ENCODE peak calls at places on chromosomes 13 and 19, in nine cellular contexts. One of them, this sample, is unnamed.

GRCh38 chr13:20303636-20304035 is 71.5 kb upstream of the GJB6 start:
- DNase-seq in HepG2: no peak
- DNase-seq in breast epithelium: no peak
- DNase-seq in vagina: no peak
- DNase-seq in upper lobe of left lung: no peak
- DNase-seq in suprapubic skin: no peak
- DNase-seq in K562: no peak
- DNase-seq in transverse colon: no peak
- DNase-seq in GM12891: no peak
- DNase-seq in this sample: no peak

GRCh38 chr19:7533925-7534480 is 1.5 kb upstream of the PNPLA6 start:
- DNase-seq in vagina: no peak
- DNase-seq in upper lobe of left lung: peak; percentile 96
- DNase-seq in suprapubic skin: peak; percentile 92
- DNase-seq in K562: peak; percentile 93
- DNase-seq in breast epithelium: peak; percentile 85
- DNase-seq in HepG2: peak; percentile 67
- DNase-seq in transverse colon: peak; percentile 91
- DNase-seq in GM12891: peak; percentile 98
- DNase-seq in this sample: peak; percentile 97

GRCh38 chr19:16588089-16588823 is 16.0 kb upstream of the SLC35E1 start:
- DNase-seq in HepG2: no peak
- DNase-seq in K562: peak; percentile 85
- DNase-seq in suprapubic skin: no peak
- DNase-seq in GM12891: peak; percentile 64
- DNase-seq in breast epithelium: no peak
- DNase-seq in transverse colon: peak; percentile 79
- DNase-seq in upper lobe of left lung: peak; percentile 79
- DNase-seq in vagina: no peak
- DNase-seq in this sample: peak; percentile 70

GRCh38 chr13:24502567-24503375 is 9.8 kb downstream of the PARP4 start:
- DNase-seq in K562: peak; percentile 55
- DNase-seq in HepG2: peak; percentile 48
- DNase-seq in suprapubic skin: no peak
- DNase-seq in transverse colon: peak; percentile 62
- DNase-seq in upper lobe of left lung: no peak
- DNase-seq in vagina: no peak
- DNase-seq in GM12891: no peak
- DNase-seq in breast epithelium: no peak
- DNase-seq in this sample: no peak

GRCh38 chr13:30618186-30618937 is 642 bp downstream of the USPL1 start:
- DNase-seq in K562: no peak
- DNase-seq in GM12891: no peak
- DNase-seq in breast epithelium: no peak
- DNase-seq in vagina: no peak
- DNase-seq in upper lobe of left lung: no peak
- DNase-seq in suprapubic skin: no peak
- DNase-seq in HepG2: peak; percentile 4
- DNase-seq in transverse colon: peak; percentile 30
- DNase-seq in this sample: no peak

GRCh38 chr13:33937373-33938087 is 119.6 kb downstream of the RFC3 start:
- DNase-seq in upper lobe of left lung: no peak
- DNase-seq in vagina: no peak
- DNase-seq in HepG2: peak; percentile 87
- DNase-seq in K562: no peak
- DNase-seq in GM12891: no peak
- DNase-seq in transverse colon: no peak
- DNase-seq in suprapubic skin: no peak
- DNase-seq in breast epithelium: no peak
- DNase-seq in this sample: no peak

GRCh38 chr13:109979186-109979585 is 192.8 kb upstream of the IRS2 start:
- DNase-seq in suprapubic skin: no peak
- DNase-seq in breast epithelium: no peak
- DNase-seq in transverse colon: no peak
- DNase-seq in vagina: no peak
- DNase-seq in upper lobe of left lung: no peak
- DNase-seq in GM12891: no peak
- DNase-seq in K562: no peak
- DNase-seq in HepG2: no peak
- DNase-seq in this sample: no peak

GRCh38 chr19:4449826-4450075 is 7.8 kb downstream of the UBXN6 start:
- DNase-seq in upper lobe of left lung: no peak
- DNase-seq in GM12891: no peak
- DNase-seq in transverse colon: no peak
- DNase-seq in suprapubic skin: no peak
- DNase-seq in vagina: no peak
- DNase-seq in HepG2: no peak
- DNase-seq in K562: no peak
- DNase-seq in breast epithelium: no peak
- DNase-seq in this sample: no peak

GRCh38 chr19:15776991-15777787 is 10.3 kb upstream of the OR10H5 start:
- DNase-seq in breast epithelium: no peak
- DNase-seq in HepG2: no peak
- DNase-seq in vagina: peak; percentile 96
- DNase-seq in upper lobe of left lung: no peak
- DNase-seq in K562: no peak
- DNase-seq in suprapubic skin: no peak
- DNase-seq in transverse colon: no peak
- DNase-seq in GM12891: no peak
- DNase-seq in this sample: no peak

GRCh38 chr13:45782327-45783045 is 69.1 kb downstream of the SIAH3 start:
- DNase-seq in breast epithelium: no peak
- DNase-seq in vagina: no peak
- DNase-seq in transverse colon: no peak
- DNase-seq in GM12891: no peak
- DNase-seq in upper lobe of left lung: no peak
- DNase-seq in HepG2: no peak
- DNase-seq in suprapubic skin: no peak
- DNase-seq in K562: no peak
- DNase-seq in this sample: no peak

GRCh38 chr19:45305421-45305820 is 17.3 kb downstream of the CKM start:
- DNase-seq in suprapubic skin: no peak
- DNase-seq in vagina: no peak
- DNase-seq in breast epithelium: no peak
- DNase-seq in GM12891: no peak
- DNase-seq in transverse colon: no peak
- DNase-seq in upper lobe of left lung: no peak
- DNase-seq in K562: peak; percentile 30
- DNase-seq in HepG2: peak; percentile 20
- DNase-seq in this sample: no peak

GRCh38 chr19:52307275-52307674 is 10.3 kb downstream of the ZNF480 start:
- DNase-seq in upper lobe of left lung: no peak
- DNase-seq in suprapubic skin: no peak
- DNase-seq in K562: peak; percentile 47
- DNase-seq in vagina: no peak
- DNase-seq in breast epithelium: no peak
- DNase-seq in transverse colon: no peak
- DNase-seq in GM12891: no peak
- DNase-seq in HepG2: no peak
- DNase-seq in this sample: no peak

DNA sequence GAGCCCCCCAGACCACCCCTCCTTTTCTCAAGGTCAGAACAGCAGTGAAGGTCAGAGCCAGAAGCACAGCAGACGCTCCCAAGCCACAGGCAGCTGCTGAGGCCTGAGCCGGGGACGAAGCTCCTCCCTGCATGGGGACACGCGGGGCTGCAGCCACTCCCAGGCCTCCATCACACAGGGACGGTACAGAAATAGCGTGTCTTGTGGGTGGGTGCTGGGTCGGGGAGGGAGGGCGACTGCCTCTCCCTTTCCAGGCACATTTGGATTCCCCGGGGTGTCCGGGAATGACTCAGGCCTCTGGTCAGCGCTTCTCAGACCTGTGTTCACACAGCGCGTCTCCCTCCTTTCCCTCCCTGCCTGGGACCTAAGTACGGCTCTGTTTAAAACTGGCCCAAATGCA is 33.2 kb downstream of the RASA3 start:
- DNase-seq in upper lobe of left lung: peak; percentile 62
- DNase-seq in K562: peak; percentile 64
- DNase-seq in GM12891: no peak
- DNase-seq in transverse colon: peak; percentile 60
- DNase-seq in breast epithelium: peak; percentile 75
- DNase-seq in HepG2: peak; percentile 13
- DNase-seq in suprapubic skin: peak; percentile 85
- DNase-seq in vagina: no peak
- DNase-seq in this sample: no peak
- TF ChIP-seq POLR2A in upper lobe of left lung: no peak
- TF ChIP-seq POLR2A in K562: no peak
- TF ChIP-seq POLR2A in GM12891: no peak
- TF ChIP-seq POLR2A in transverse colon: no peak
- TF ChIP-seq POLR2A in breast epithelium: no peak
- TF ChIP-seq POLR2A in HepG2: no peak
- TF ChIP-seq POLR2A in suprapubic skin: no peak
- TF ChIP-seq POLR2A in vagina: no peak
- TF ChIP-seq POLR2A in this sample: no peak

GRCh38 chr13:41791056-41791455 is 169.9 kb downstream of the VWA8 start:
- DNase-seq in vagina: no peak
- DNase-seq in HepG2: no peak
- DNase-seq in breast epithelium: no peak
- DNase-seq in transverse colon: no peak
- DNase-seq in GM12891: no peak
- DNase-seq in K562: no peak
- DNase-seq in upper lobe of left lung: no peak
- DNase-seq in suprapubic skin: no peak
- DNase-seq in this sample: no peak

GRCh38 chr13:41785402-41786142 is 175.3 kb downstream of the VWA8 start:
- DNase-seq in HepG2: no peak
- DNase-seq in suprapubic skin: no peak
- DNase-seq in K562: no peak
- DNase-seq in GM12891: no peak
- DNase-seq in vagina: no peak
- DNase-seq in transverse colon: no peak
- DNase-seq in breast epithelium: no peak
- DNase-seq in upper lobe of left lung: no peak
- DNase-seq in this sample: no peak

GRCh38 chr13:41788552-41788951 is 172.4 kb downstream of the VWA8 start:
- DNase-seq in upper lobe of left lung: no peak
- DNase-seq in suprapubic skin: no peak
- DNase-seq in GM12891: no peak
- DNase-seq in transverse colon: no peak
- DNase-seq in breast epithelium: no peak
- DNase-seq in K562: no peak
- DNase-seq in vagina: no peak
- DNase-seq in HepG2: no peak
- DNase-seq in this sample: no peak
- TF ChIP-seq POLR2AphosphoS5 in upper lobe of left lung: no peak
- TF ChIP-seq POLR2AphosphoS5 in suprapubic skin: no peak
- TF ChIP-seq POLR2AphosphoS5 in GM12891: no peak
- TF ChIP-seq POLR2AphosphoS5 in transverse colon: no peak
- TF ChIP-seq POLR2AphosphoS5 in breast epithelium: no peak
- TF ChIP-seq POLR2AphosphoS5 in K562: no peak
- TF ChIP-seq POLR2AphosphoS5 in vagina: no peak
- TF ChIP-seq POLR2AphosphoS5 in HepG2: no peak
- TF ChIP-seq POLR2AphosphoS5 in this sample: no peak

GRCh38 chr19:18513868-18514267 is 8.0 kb downstream of the ELL start:
- DNase-seq in upper lobe of left lung: no peak
- DNase-seq in GM12891: no peak
- DNase-seq in HepG2: no peak
- DNase-seq in transverse colon: no peak
- DNase-seq in suprapubic skin: no peak
- DNase-seq in breast epithelium: no peak
- DNase-seq in K562: no peak
- DNase-seq in vagina: no peak
- DNase-seq in this sample: no peak

GRCh38 chr19:18518639-18519038 is 3.2 kb downstream of the ELL start:
- DNase-seq in upper lobe of left lung: no peak
- DNase-seq in K562: no peak
- DNase-seq in breast epithelium: no peak
- DNase-seq in GM12891: no peak
- DNase-seq in suprapubic skin: no peak
- DNase-seq in vagina: no peak
- DNase-seq in HepG2: peak; percentile 75
- DNase-seq in transverse colon: no peak
- DNase-seq in this sample: no peak

GRCh38 chr19:18517606-18518005 is 4.3 kb downstream of the ELL start:
- DNase-seq in GM12891: no peak
- DNase-seq in suprapubic skin: no peak
- DNase-seq in breast epithelium: no peak
- DNase-seq in K562: no peak
- DNase-seq in transverse colon: no peak
- DNase-seq in upper lobe of left lung: no peak
- DNase-seq in vagina: no peak
- DNase-seq in HepG2: no peak
- DNase-seq in this sample: no peak

GRCh38 chr19:18515959-18516358 is 5.9 kb downstream of the ELL start:
- DNase-seq in breast epithelium: no peak
- DNase-seq in vagina: no peak
- DNase-seq in GM12891: no peak
- DNase-seq in transverse colon: no peak
- DNase-seq in suprapubic skin: no peak
- DNase-seq in HepG2: no peak
- DNase-seq in upper lobe of left lung: no peak
- DNase-seq in K562: no peak
- DNase-seq in this sample: no peak

GRCh38 chr19:18514800-18515682 is 6.8 kb downstream of the ELL start:
- DNase-seq in suprapubic skin: no peak
- DNase-seq in HepG2: peak; percentile 99
- DNase-seq in vagina: no peak
- DNase-seq in K562: peak; percentile 45
- DNase-seq in transverse colon: peak; percentile 80
- DNase-seq in upper lobe of left lung: no peak
- DNase-seq in GM12891: no peak
- DNase-seq in breast epithelium: no peak
- DNase-seq in this sample: no peak
- TF ChIP-seq POLR2A in suprapubic skin: no peak
- TF ChIP-seq POLR2A in HepG2: peak; percentile 85
- TF ChIP-seq POLR2A in vagina: no peak
- TF ChIP-seq POLR2A in K562: no peak
- TF ChIP-seq POLR2A in transverse colon: no peak
- TF ChIP-seq POLR2A in upper lobe of left lung: no peak
- TF ChIP-seq POLR2A in GM12891: no peak
- TF ChIP-seq POLR2A in breast epithelium: no peak
- TF ChIP-seq POLR2A in this sample: no peak

GRCh38 chr13:112158961-112159360 is 92.0 kb downstream of the SOX1 start:
- DNase-seq in transverse colon: no peak
- DNase-seq in breast epithelium: peak; percentile 7
- DNase-seq in K562: no peak
- DNase-seq in HepG2: no peak
- DNase-seq in upper lobe of left lung: no peak
- DNase-seq in GM12891: no peak
- DNase-seq in suprapubic skin: peak; percentile 45
- DNase-seq in vagina: no peak
- DNase-seq in this sample: no peak

GRCh38 chr13:112160558-112160957 is 93.6 kb downstream of the SOX1 start:
- DNase-seq in GM12891: no peak
- DNase-seq in K562: no peak
- DNase-seq in HepG2: no peak
- DNase-seq in breast epithelium: peak; percentile 9
- DNase-seq in transverse colon: no peak
- DNase-seq in upper lobe of left lung: no peak
- DNase-seq in suprapubic skin: peak; percentile 56
- DNase-seq in vagina: no peak
- DNase-seq in this sample: no peak

GRCh38 chr13:112165712-112166111 is 98.8 kb downstream of the SOX1 start:
- DNase-seq in upper lobe of left lung: peak; percentile 36
- DNase-seq in breast epithelium: peak; percentile 28
- DNase-seq in vagina: no peak
- DNase-seq in transverse colon: no peak
- DNase-seq in HepG2: no peak
- DNase-seq in GM12891: no peak
- DNase-seq in K562: no peak
- DNase-seq in suprapubic skin: no peak
- DNase-seq in this sample: no peak

GRCh38 chr13:112159575-112160547 is 92.9 kb downstream of the SOX1 start:
- DNase-seq in suprapubic skin: peak; percentile 62
- DNase-seq in transverse colon: peak; percentile 87
- DNase-seq in vagina: no peak
- DNase-seq in breast epithelium: peak; percentile 10
- DNase-seq in upper lobe of left lung: no peak
- DNase-seq in HepG2: peak; percentile 73
- DNase-seq in GM12891: no peak
- DNase-seq in K562: no peak
- DNase-seq in this sample: no peak

GRCh38 chr13:112161441-112162301 is 94.7 kb downstream of the SOX1 start:
- DNase-seq in suprapubic skin: peak; percentile 24
- DNase-seq in HepG2: peak; percentile 10
- DNase-seq in vagina: no peak
- DNase-seq in transverse colon: no peak
- DNase-seq in K562: no peak
- DNase-seq in breast epithelium: peak; percentile 14
- DNase-seq in upper lobe of left lung: no peak
- DNase-seq in GM12891: no peak
- DNase-seq in this sample: no peak
- TF ChIP-seq POLR2AphosphoS5 in suprapubic skin: no peak
- TF ChIP-seq POLR2AphosphoS5 in HepG2: no peak
- TF ChIP-seq POLR2AphosphoS5 in vagina: no peak
- TF ChIP-seq POLR2AphosphoS5 in transverse colon: no peak
- TF ChIP-seq POLR2AphosphoS5 in K562: no peak
- TF ChIP-seq POLR2AphosphoS5 in breast epithelium: no peak
- TF ChIP-seq POLR2AphosphoS5 in upper lobe of left lung: no peak
- TF ChIP-seq POLR2AphosphoS5 in GM12891: no peak
- TF ChIP-seq POLR2AphosphoS5 in this sample: no peak

This sample was measured in GM12892.